ENCODE peak calls at places on chromosomes 11 and 22, in eight cellular contexts. One of them, this sample, is unnamed.

GRCh38 chr11:115930276-115930675 is 426.1 kb upstream of the CADM1 start:
- DNase-seq in adrenal gland: no peak
- DNase-seq in T-helper 2 cell: no peak
- DNase-seq in activated CD8-positive, alpha-beta memory T cell treated with anti-CD3 and anti-CD28 coated beads for 48 hours: no peak
- DNase-seq in left colon: no peak
- DNase-seq in stimulated activated CD8-positive, alpha-beta memory T cell treated with anti-CD3 and anti-CD28 coated beads, Interleukin-2, amount 100 ng/mL, for 48 hours: no peak
- DNase-seq in lower lobe of right lung: no peak
- DNase-seq in HuH-7.5: no peak
- DNase-seq in this sample: no peak

GRCh38 chr22:39808087-39808486 is 85.5 kb downstream of the ENTHD1 start:
- DNase-seq in stimulated activated CD8-positive, alpha-beta memory T cell treated with anti-CD3 and anti-CD28 coated beads, Interleukin-2, amount 100 ng/mL, for 48 hours: peak
- DNase-seq in left colon: peak
- DNase-seq in activated CD8-positive, alpha-beta memory T cell treated with anti-CD3 and anti-CD28 coated beads for 48 hours: no peak
- DNase-seq in T-helper 2 cell: peak
- DNase-seq in adrenal gland: peak
- DNase-seq in lower lobe of right lung: no peak
- DNase-seq in HuH-7.5: no peak
- DNase-seq in this sample: no peak

GRCh38 chr22:28329582-28330073 is 350.0 kb downstream of the TTC28 start:
- DNase-seq in stimulated activated CD8-positive, alpha-beta memory T cell treated with anti-CD3 and anti-CD28 coated beads, Interleukin-2, amount 100 ng/mL, for 48 hours: no peak
- DNase-seq in lower lobe of right lung: no peak
- DNase-seq in HuH-7.5: no peak
- DNase-seq in left colon: no peak
- DNase-seq in T-helper 2 cell: no peak
- DNase-seq in adrenal gland: no peak
- DNase-seq in activated CD8-positive, alpha-beta memory T cell treated with anti-CD3 and anti-CD28 coated beads for 48 hours: no peak
- DNase-seq in this sample: no peak

GRCh38 chr22:28091486-28091885 is 172.4 kb upstream of the PITPNB start:
- DNase-seq in activated CD8-positive, alpha-beta memory T cell treated with anti-CD3 and anti-CD28 coated beads for 48 hours: no peak
- DNase-seq in adrenal gland: no peak
- DNase-seq in left colon: no peak
- DNase-seq in T-helper 2 cell: no peak
- DNase-seq in lower lobe of right lung: no peak
- DNase-seq in HuH-7.5: no peak
- DNase-seq in stimulated activated CD8-positive, alpha-beta memory T cell treated with anti-CD3 and anti-CD28 coated beads, Interleukin-2, amount 100 ng/mL, for 48 hours: no peak
- DNase-seq in this sample: no peak

GRCh38 chr22:44928064-44928463 is 81.7 kb downstream of the PHF21B start:
- DNase-seq in T-helper 2 cell: no peak
- DNase-seq in adrenal gland: no peak
- DNase-seq in activated CD8-positive, alpha-beta memory T cell treated with anti-CD3 and anti-CD28 coated beads for 48 hours: no peak
- DNase-seq in HuH-7.5: no peak
- DNase-seq in lower lobe of right lung: peak
- DNase-seq in stimulated activated CD8-positive, alpha-beta memory T cell treated with anti-CD3 and anti-CD28 coated beads, Interleukin-2, amount 100 ng/mL, for 48 hours: no peak
- DNase-seq in left colon: no peak
- DNase-seq in this sample: peak

GRCh38 chr11:33438311-33438710 is 181.1 kb downstream of the HIPK3 start:
- DNase-seq in stimulated activated CD8-positive, alpha-beta memory T cell treated with anti-CD3 and anti-CD28 coated beads, Interleukin-2, amount 100 ng/mL, for 48 hours: no peak
- DNase-seq in left colon: no peak
- DNase-seq in lower lobe of right lung: no peak
- DNase-seq in adrenal gland: no peak
- DNase-seq in HuH-7.5: no peak
- DNase-seq in activated CD8-positive, alpha-beta memory T cell treated with anti-CD3 and anti-CD28 coated beads for 48 hours: no peak
- DNase-seq in T-helper 2 cell: no peak
- DNase-seq in this sample: no peak

GRCh38 chr11:47130541-47130940 is 46.1 kb downstream of the ARFGAP2 start:
- DNase-seq in adrenal gland: no peak
- DNase-seq in stimulated activated CD8-positive, alpha-beta memory T cell treated with anti-CD3 and anti-CD28 coated beads, Interleukin-2, amount 100 ng/mL, for 48 hours: no peak
- DNase-seq in lower lobe of right lung: no peak
- DNase-seq in left colon: no peak
- DNase-seq in T-helper 2 cell: no peak
- DNase-seq in HuH-7.5: no peak
- DNase-seq in activated CD8-positive, alpha-beta memory T cell treated with anti-CD3 and anti-CD28 coated beads for 48 hours: no peak
- DNase-seq in this sample: peak

GRCh38 chr11:102451041-102451692 is 1.4 kb downstream of the TMEM123 start:
- DNase-seq in T-helper 2 cell: no peak
- DNase-seq in adrenal gland: no peak
- DNase-seq in activated CD8-positive, alpha-beta memory T cell treated with anti-CD3 and anti-CD28 coated beads for 48 hours: no peak
- DNase-seq in lower lobe of right lung: no peak
- DNase-seq in left colon: no peak
- DNase-seq in stimulated activated CD8-positive, alpha-beta memory T cell treated with anti-CD3 and anti-CD28 coated beads, Interleukin-2, amount 100 ng/mL, for 48 hours: no peak
- DNase-seq in HuH-7.5: no peak
- DNase-seq in this sample: no peak

GRCh38 chr22:47465809-47466208 is 703.4 kb downstream of the TBC1D22A start:
- DNase-seq in adrenal gland: no peak
- DNase-seq in lower lobe of right lung: no peak
- DNase-seq in stimulated activated CD8-positive, alpha-beta memory T cell treated with anti-CD3 and anti-CD28 coated beads, Interleukin-2, amount 100 ng/mL, for 48 hours: no peak
- DNase-seq in left colon: no peak
- DNase-seq in activated CD8-positive, alpha-beta memory T cell treated with anti-CD3 and anti-CD28 coated beads for 48 hours: no peak
- DNase-seq in T-helper 2 cell: no peak
- DNase-seq in HuH-7.5: no peak
- DNase-seq in this sample: no peak

GRCh38 chr11:13284776-13285588 is 7.4 kb downstream of the BMAL1 start:
- DNase-seq in adrenal gland: no peak
- DNase-seq in left colon: no peak
- DNase-seq in activated CD8-positive, alpha-beta memory T cell treated with anti-CD3 and anti-CD28 coated beads for 48 hours: no peak
- DNase-seq in T-helper 2 cell: no peak
- DNase-seq in lower lobe of right lung: no peak
- DNase-seq in stimulated activated CD8-positive, alpha-beta memory T cell treated with anti-CD3 and anti-CD28 coated beads, Interleukin-2, amount 100 ng/mL, for 48 hours: no peak
- DNase-seq in HuH-7.5: no peak
- DNase-seq in this sample: no peak

GRCh38 chr11:119747868-119748660 is 19.1 kb upstream of the NECTIN1 start:
- DNase-seq in HuH-7.5: no peak
- DNase-seq in T-helper 2 cell: no peak
- DNase-seq in lower lobe of right lung: no peak
- DNase-seq in activated CD8-positive, alpha-beta memory T cell treated with anti-CD3 and anti-CD28 coated beads for 48 hours: no peak
- DNase-seq in adrenal gland: no peak
- DNase-seq in left colon: no peak
- DNase-seq in stimulated activated CD8-positive, alpha-beta memory T cell treated with anti-CD3 and anti-CD28 coated beads, Interleukin-2, amount 100 ng/mL, for 48 hours: no peak
- DNase-seq in this sample: peak

GRCh38 chr11:124751391-124751740 is 689 bp downstream of the VSIG2 start:
- DNase-seq in activated CD8-positive, alpha-beta memory T cell treated with anti-CD3 and anti-CD28 coated beads for 48 hours: no peak
- DNase-seq in adrenal gland: no peak
- DNase-seq in left colon: no peak
- DNase-seq in T-helper 2 cell: no peak
- DNase-seq in stimulated activated CD8-positive, alpha-beta memory T cell treated with anti-CD3 and anti-CD28 coated beads, Interleukin-2, amount 100 ng/mL, for 48 hours: no peak
- DNase-seq in lower lobe of right lung: no peak
- DNase-seq in HuH-7.5: no peak
- DNase-seq in this sample: no peak

GRCh38 chr22:39928556-39929401 is 27.9 kb downstream of the GRAP2 start:
- DNase-seq in activated CD8-positive, alpha-beta memory T cell treated with anti-CD3 and anti-CD28 coated beads for 48 hours: no peak
- DNase-seq in HuH-7.5: no peak
- DNase-seq in lower lobe of right lung: no peak
- DNase-seq in T-helper 2 cell: no peak
- DNase-seq in stimulated activated CD8-positive, alpha-beta memory T cell treated with anti-CD3 and anti-CD28 coated beads, Interleukin-2, amount 100 ng/mL, for 48 hours: no peak
- DNase-seq in adrenal gland: no peak
- DNase-seq in left colon: no peak
- DNase-seq in this sample: no peak

GRCh38 chr22:30435674-30436126 is 10.1 kb downstream of the MTFP1 start:
- DNase-seq in lower lobe of right lung: peak
- DNase-seq in T-helper 2 cell: peak
- DNase-seq in activated CD8-positive, alpha-beta memory T cell treated with anti-CD3 and anti-CD28 coated beads for 48 hours: peak
- DNase-seq in HuH-7.5: no peak
- DNase-seq in stimulated activated CD8-positive, alpha-beta memory T cell treated with anti-CD3 and anti-CD28 coated beads, Interleukin-2, amount 100 ng/mL, for 48 hours: peak
- DNase-seq in left colon: peak
- DNase-seq in adrenal gland: peak
- DNase-seq in this sample: no peak

GRCh38 chr11:125141178-125141577 is 23.4 kb upstream of the PKNOX2 start:
- DNase-seq in HuH-7.5: no peak
- DNase-seq in activated CD8-positive, alpha-beta memory T cell treated with anti-CD3 and anti-CD28 coated beads for 48 hours: no peak
- DNase-seq in T-helper 2 cell: no peak
- DNase-seq in stimulated activated CD8-positive, alpha-beta memory T cell treated with anti-CD3 and anti-CD28 coated beads, Interleukin-2, amount 100 ng/mL, for 48 hours: no peak
- DNase-seq in left colon: no peak
- DNase-seq in lower lobe of right lung: no peak
- DNase-seq in adrenal gland: no peak
- DNase-seq in this sample: no peak

GRCh38 chr11:59292611-59293010 is 66.1 kb upstream of the OR5AN1 start:
- DNase-seq in adrenal gland: no peak
- DNase-seq in HuH-7.5: no peak
- DNase-seq in T-helper 2 cell: no peak
- DNase-seq in left colon: no peak
- DNase-seq in lower lobe of right lung: no peak
- DNase-seq in activated CD8-positive, alpha-beta memory T cell treated with anti-CD3 and anti-CD28 coated beads for 48 hours: no peak
- DNase-seq in stimulated activated CD8-positive, alpha-beta memory T cell treated with anti-CD3 and anti-CD28 coated beads, Interleukin-2, amount 100 ng/mL, for 48 hours: no peak
- DNase-seq in this sample: no peak

GRCh38 chr11:9804414-9804902 is 140.6 kb downstream of the SWAP70 start:
- DNase-seq in left colon: no peak
- DNase-seq in HuH-7.5: no peak
- DNase-seq in lower lobe of right lung: no peak
- DNase-seq in T-helper 2 cell: no peak
- DNase-seq in stimulated activated CD8-positive, alpha-beta memory T cell treated with anti-CD3 and anti-CD28 coated beads, Interleukin-2, amount 100 ng/mL, for 48 hours: no peak
- DNase-seq in activated CD8-positive, alpha-beta memory T cell treated with anti-CD3 and anti-CD28 coated beads for 48 hours: no peak
- DNase-seq in adrenal gland: no peak
- DNase-seq in this sample: no peak

GRCh38 chr11:132670921-132671675 is 861.2 kb downstream of the OPCML start:
- DNase-seq in stimulated activated CD8-positive, alpha-beta memory T cell treated with anti-CD3 and anti-CD28 coated beads, Interleukin-2, amount 100 ng/mL, for 48 hours: no peak
- DNase-seq in T-helper 2 cell: no peak
- DNase-seq in HuH-7.5: no peak
- DNase-seq in activated CD8-positive, alpha-beta memory T cell treated with anti-CD3 and anti-CD28 coated beads for 48 hours: no peak
- DNase-seq in adrenal gland: no peak
- DNase-seq in left colon: no peak
- DNase-seq in lower lobe of right lung: no peak
- DNase-seq in this sample: no peak

This sample was measured in sigmoid colon.